ENCODE peak calls at places on chromosomes 12 and 14, in nine cellular contexts. One of them, this sample, is unnamed.

GRCh38 chr12:10268037-10268436 is 39.6 kb upstream of the KLRD1 start:
- DNase-seq in HEK293T: no peak
- DNase-seq in activated T-helper 1 cell treated with anti-CD3 and anti-CD28 coated beads, Interleukin-12 subunit alpha, Interleukin-12 subunit beta, Interleukin-2, Interleukin-4 antibody, amounts not matched to agents 30 ng/mL and 10 ng/mL and 1 ng/mL, durations not matched to agents 14 hours and 24 hours and 36 hours: no peak
- DNase-seq in activated T-cell treated with anti-CD3 and anti-CD28 coated beads, Interleukin-2, amount 50 U/mL, for 72 hours: no peak
- DNase-seq in stimulated activated CD8-positive, alpha-beta memory T cell treated with anti-CD3 and anti-CD28 coated beads, Interleukin-4, amount 100 ng/mL, for 1 hour: no peak
- DNase-seq in mucosa of gallbladder: no peak
- DNase-seq in ELF-1: no peak
- DNase-seq in GM20000: no peak
- DNase-seq in neural crest cell: no peak
- DNase-seq in this sample: no peak

GRCh38 chr14:99560946-99561683 is 42.9 kb downstream of the CCDC85C start:
- DNase-seq in mucosa of gallbladder: peak; percentile 80
- DNase-seq in activated T-cell treated with anti-CD3 and anti-CD28 coated beads, Interleukin-2, amount 50 U/mL, for 72 hours: no peak
- DNase-seq in stimulated activated CD8-positive, alpha-beta memory T cell treated with anti-CD3 and anti-CD28 coated beads, Interleukin-4, amount 100 ng/mL, for 1 hour: no peak
- DNase-seq in neural crest cell: no peak
- DNase-seq in activated T-helper 1 cell treated with anti-CD3 and anti-CD28 coated beads, Interleukin-12 subunit alpha, Interleukin-12 subunit beta, Interleukin-2, Interleukin-4 antibody, amounts not matched to agents 30 ng/mL and 10 ng/mL and 1 ng/mL, durations not matched to agents 14 hours and 24 hours and 36 hours: no peak
- DNase-seq in GM20000: no peak
- DNase-seq in HEK293T: no peak
- DNase-seq in ELF-1: no peak
- DNase-seq in this sample: no peak

GRCh38 chr12:70549340-70550179 is 87.7 kb downstream of the PTPRB start:
- DNase-seq in ELF-1: no peak
- DNase-seq in GM20000: no peak
- DNase-seq in HEK293T: no peak
- DNase-seq in neural crest cell: no peak
- DNase-seq in mucosa of gallbladder: no peak
- DNase-seq in stimulated activated CD8-positive, alpha-beta memory T cell treated with anti-CD3 and anti-CD28 coated beads, Interleukin-4, amount 100 ng/mL, for 1 hour: no peak
- DNase-seq in activated T-helper 1 cell treated with anti-CD3 and anti-CD28 coated beads, Interleukin-12 subunit alpha, Interleukin-12 subunit beta, Interleukin-2, Interleukin-4 antibody, amounts not matched to agents 30 ng/mL and 10 ng/mL and 1 ng/mL, durations not matched to agents 14 hours and 24 hours and 36 hours: no peak
- DNase-seq in activated T-cell treated with anti-CD3 and anti-CD28 coated beads, Interleukin-2, amount 50 U/mL, for 72 hours: no peak
- DNase-seq in this sample: peak; percentile 51

GRCh38 chr14:97074860-97075259 is 277.7 kb downstream of the VRK1 start:
- DNase-seq in ELF-1: no peak
- DNase-seq in GM20000: peak; percentile 31
- DNase-seq in neural crest cell: no peak
- DNase-seq in activated T-helper 1 cell treated with anti-CD3 and anti-CD28 coated beads, Interleukin-12 subunit alpha, Interleukin-12 subunit beta, Interleukin-2, Interleukin-4 antibody, amounts not matched to agents 30 ng/mL and 10 ng/mL and 1 ng/mL, durations not matched to agents 14 hours and 24 hours and 36 hours: no peak
- DNase-seq in stimulated activated CD8-positive, alpha-beta memory T cell treated with anti-CD3 and anti-CD28 coated beads, Interleukin-4, amount 100 ng/mL, for 1 hour: no peak
- DNase-seq in HEK293T: no peak
- DNase-seq in activated T-cell treated with anti-CD3 and anti-CD28 coated beads, Interleukin-2, amount 50 U/mL, for 72 hours: no peak
- DNase-seq in mucosa of gallbladder: no peak
- DNase-seq in this sample: no peak

GRCh38 chr12:48084841-48085460 is 20.9 kb downstream of the SENP1 start:
- DNase-seq in stimulated activated CD8-positive, alpha-beta memory T cell treated with anti-CD3 and anti-CD28 coated beads, Interleukin-4, amount 100 ng/mL, for 1 hour: no peak
- DNase-seq in GM20000: no peak
- DNase-seq in HEK293T: no peak
- DNase-seq in mucosa of gallbladder: no peak
- DNase-seq in activated T-cell treated with anti-CD3 and anti-CD28 coated beads, Interleukin-2, amount 50 U/mL, for 72 hours: no peak
- DNase-seq in activated T-helper 1 cell treated with anti-CD3 and anti-CD28 coated beads, Interleukin-12 subunit alpha, Interleukin-12 subunit beta, Interleukin-2, Interleukin-4 antibody, amounts not matched to agents 30 ng/mL and 10 ng/mL and 1 ng/mL, durations not matched to agents 14 hours and 24 hours and 36 hours: no peak
- DNase-seq in neural crest cell: no peak
- DNase-seq in ELF-1: no peak
- DNase-seq in this sample: no peak

GRCh38 chr12:88958153-88958552 is 377.9 kb upstream of the KITLG start:
- DNase-seq in ELF-1: no peak
- DNase-seq in neural crest cell: no peak
- DNase-seq in stimulated activated CD8-positive, alpha-beta memory T cell treated with anti-CD3 and anti-CD28 coated beads, Interleukin-4, amount 100 ng/mL, for 1 hour: no peak
- DNase-seq in activated T-cell treated with anti-CD3 and anti-CD28 coated beads, Interleukin-2, amount 50 U/mL, for 72 hours: no peak
- DNase-seq in mucosa of gallbladder: no peak
- DNase-seq in HEK293T: no peak
- DNase-seq in GM20000: no peak
- DNase-seq in activated T-helper 1 cell treated with anti-CD3 and anti-CD28 coated beads, Interleukin-12 subunit alpha, Interleukin-12 subunit beta, Interleukin-2, Interleukin-4 antibody, amounts not matched to agents 30 ng/mL and 10 ng/mL and 1 ng/mL, durations not matched to agents 14 hours and 24 hours and 36 hours: no peak
- DNase-seq in this sample: no peak

GRCh38 chr12:27187697-27188096 is 56.4 kb upstream of the STK38L start:
- DNase-seq in activated T-cell treated with anti-CD3 and anti-CD28 coated beads, Interleukin-2, amount 50 U/mL, for 72 hours: no peak
- DNase-seq in GM20000: no peak
- DNase-seq in neural crest cell: no peak
- DNase-seq in stimulated activated CD8-positive, alpha-beta memory T cell treated with anti-CD3 and anti-CD28 coated beads, Interleukin-4, amount 100 ng/mL, for 1 hour: no peak
- DNase-seq in activated T-helper 1 cell treated with anti-CD3 and anti-CD28 coated beads, Interleukin-12 subunit alpha, Interleukin-12 subunit beta, Interleukin-2, Interleukin-4 antibody, amounts not matched to agents 30 ng/mL and 10 ng/mL and 1 ng/mL, durations not matched to agents 14 hours and 24 hours and 36 hours: no peak
- DNase-seq in HEK293T: no peak
- DNase-seq in mucosa of gallbladder: no peak
- DNase-seq in ELF-1: no peak
- DNase-seq in this sample: no peak

GRCh38 chr14:43360239-43360638 is 1146.8 kb downstream of the FSCB start:
- DNase-seq in stimulated activated CD8-positive, alpha-beta memory T cell treated with anti-CD3 and anti-CD28 coated beads, Interleukin-4, amount 100 ng/mL, for 1 hour: no peak
- DNase-seq in mucosa of gallbladder: no peak
- DNase-seq in GM20000: no peak
- DNase-seq in activated T-cell treated with anti-CD3 and anti-CD28 coated beads, Interleukin-2, amount 50 U/mL, for 72 hours: no peak
- DNase-seq in HEK293T: no peak
- DNase-seq in ELF-1: peak; percentile 13
- DNase-seq in activated T-helper 1 cell treated with anti-CD3 and anti-CD28 coated beads, Interleukin-12 subunit alpha, Interleukin-12 subunit beta, Interleukin-2, Interleukin-4 antibody, amounts not matched to agents 30 ng/mL and 10 ng/mL and 1 ng/mL, durations not matched to agents 14 hours and 24 hours and 36 hours: no peak
- DNase-seq in neural crest cell: no peak
- DNase-seq in this sample: no peak

GRCh38 chr12:92253301-92253700 is 107.7 kb upstream of the BTG1 start:
- DNase-seq in HEK293T: no peak
- DNase-seq in ELF-1: no peak
- DNase-seq in GM20000: no peak
- DNase-seq in activated T-cell treated with anti-CD3 and anti-CD28 coated beads, Interleukin-2, amount 50 U/mL, for 72 hours: no peak
- DNase-seq in stimulated activated CD8-positive, alpha-beta memory T cell treated with anti-CD3 and anti-CD28 coated beads, Interleukin-4, amount 100 ng/mL, for 1 hour: no peak
- DNase-seq in activated T-helper 1 cell treated with anti-CD3 and anti-CD28 coated beads, Interleukin-12 subunit alpha, Interleukin-12 subunit beta, Interleukin-2, Interleukin-4 antibody, amounts not matched to agents 30 ng/mL and 10 ng/mL and 1 ng/mL, durations not matched to agents 14 hours and 24 hours and 36 hours: no peak
- DNase-seq in mucosa of gallbladder: no peak
- DNase-seq in neural crest cell: no peak
- DNase-seq in this sample: no peak

GRCh38 chr12:131897276-131897675 is 2.9 kb downstream of the ULK1 start:
- DNase-seq in GM20000: no peak
- DNase-seq in mucosa of gallbladder: no peak
- DNase-seq in stimulated activated CD8-positive, alpha-beta memory T cell treated with anti-CD3 and anti-CD28 coated beads, Interleukin-4, amount 100 ng/mL, for 1 hour: no peak
- DNase-seq in activated T-helper 1 cell treated with anti-CD3 and anti-CD28 coated beads, Interleukin-12 subunit alpha, Interleukin-12 subunit beta, Interleukin-2, Interleukin-4 antibody, amounts not matched to agents 30 ng/mL and 10 ng/mL and 1 ng/mL, durations not matched to agents 14 hours and 24 hours and 36 hours: no peak
- DNase-seq in neural crest cell: no peak
- DNase-seq in ELF-1: no peak
- DNase-seq in HEK293T: no peak
- DNase-seq in activated T-cell treated with anti-CD3 and anti-CD28 coated beads, Interleukin-2, amount 50 U/mL, for 72 hours: no peak
- DNase-seq in this sample: no peak

GRCh38 chr14:89429206-89430091 is 12.4 kb upstream of the FOXN3 start:
- DNase-seq in GM20000: no peak
- DNase-seq in stimulated activated CD8-positive, alpha-beta memory T cell treated with anti-CD3 and anti-CD28 coated beads, Interleukin-4, amount 100 ng/mL, for 1 hour: no peak
- DNase-seq in HEK293T: no peak
- DNase-seq in activated T-helper 1 cell treated with anti-CD3 and anti-CD28 coated beads, Interleukin-12 subunit alpha, Interleukin-12 subunit beta, Interleukin-2, Interleukin-4 antibody, amounts not matched to agents 30 ng/mL and 10 ng/mL and 1 ng/mL, durations not matched to agents 14 hours and 24 hours and 36 hours: no peak
- DNase-seq in neural crest cell: no peak
- DNase-seq in ELF-1: no peak
- DNase-seq in activated T-cell treated with anti-CD3 and anti-CD28 coated beads, Interleukin-2, amount 50 U/mL, for 72 hours: peak; percentile 79
- DNase-seq in mucosa of gallbladder: no peak
- DNase-seq in this sample: no peak

GRCh38 chr14:91336093-91336450 is 81.5 kb downstream of the CCDC88C start:
- DNase-seq in HEK293T: no peak
- DNase-seq in stimulated activated CD8-positive, alpha-beta memory T cell treated with anti-CD3 and anti-CD28 coated beads, Interleukin-4, amount 100 ng/mL, for 1 hour: no peak
- DNase-seq in mucosa of gallbladder: no peak
- DNase-seq in neural crest cell: no peak
- DNase-seq in activated T-helper 1 cell treated with anti-CD3 and anti-CD28 coated beads, Interleukin-12 subunit alpha, Interleukin-12 subunit beta, Interleukin-2, Interleukin-4 antibody, amounts not matched to agents 30 ng/mL and 10 ng/mL and 1 ng/mL, durations not matched to agents 14 hours and 24 hours and 36 hours: no peak
- DNase-seq in ELF-1: no peak
- DNase-seq in GM20000: no peak
- DNase-seq in activated T-cell treated with anti-CD3 and anti-CD28 coated beads, Interleukin-2, amount 50 U/mL, for 72 hours: no peak
- DNase-seq in this sample: no peak

GRCh38 chr14:61260939-61261776 is 20.0 kb downstream of the TMEM30B start:
- DNase-seq in neural crest cell: no peak
- DNase-seq in ELF-1: no peak
- DNase-seq in mucosa of gallbladder: no peak
- DNase-seq in HEK293T: no peak
- DNase-seq in stimulated activated CD8-positive, alpha-beta memory T cell treated with anti-CD3 and anti-CD28 coated beads, Interleukin-4, amount 100 ng/mL, for 1 hour: no peak
- DNase-seq in activated T-cell treated with anti-CD3 and anti-CD28 coated beads, Interleukin-2, amount 50 U/mL, for 72 hours: peak; percentile 7
- DNase-seq in GM20000: no peak
- DNase-seq in activated T-helper 1 cell treated with anti-CD3 and anti-CD28 coated beads, Interleukin-12 subunit alpha, Interleukin-12 subunit beta, Interleukin-2, Interleukin-4 antibody, amounts not matched to agents 30 ng/mL and 10 ng/mL and 1 ng/mL, durations not matched to agents 14 hours and 24 hours and 36 hours: no peak
- DNase-seq in this sample: peak; percentile 94

GRCh38 chr12:1565172-1565571 is 29.2 kb downstream of the FBXL14 start:
- DNase-seq in activated T-helper 1 cell treated with anti-CD3 and anti-CD28 coated beads, Interleukin-12 subunit alpha, Interleukin-12 subunit beta, Interleukin-2, Interleukin-4 antibody, amounts not matched to agents 30 ng/mL and 10 ng/mL and 1 ng/mL, durations not matched to agents 14 hours and 24 hours and 36 hours: no peak
- DNase-seq in mucosa of gallbladder: no peak
- DNase-seq in GM20000: no peak
- DNase-seq in ELF-1: no peak
- DNase-seq in HEK293T: no peak
- DNase-seq in neural crest cell: no peak
- DNase-seq in stimulated activated CD8-positive, alpha-beta memory T cell treated with anti-CD3 and anti-CD28 coated beads, Interleukin-4, amount 100 ng/mL, for 1 hour: no peak
- DNase-seq in activated T-cell treated with anti-CD3 and anti-CD28 coated beads, Interleukin-2, amount 50 U/mL, for 72 hours: no peak
- DNase-seq in this sample: no peak

GRCh38 chr14:103662591-103662990 is 33.6 kb downstream of the KLC1 start:
- DNase-seq in GM20000: no peak
- DNase-seq in mucosa of gallbladder: no peak
- DNase-seq in ELF-1: no peak
- DNase-seq in stimulated activated CD8-positive, alpha-beta memory T cell treated with anti-CD3 and anti-CD28 coated beads, Interleukin-4, amount 100 ng/mL, for 1 hour: no peak
- DNase-seq in activated T-helper 1 cell treated with anti-CD3 and anti-CD28 coated beads, Interleukin-12 subunit alpha, Interleukin-12 subunit beta, Interleukin-2, Interleukin-4 antibody, amounts not matched to agents 30 ng/mL and 10 ng/mL and 1 ng/mL, durations not matched to agents 14 hours and 24 hours and 36 hours: no peak
- DNase-seq in neural crest cell: no peak
- DNase-seq in activated T-cell treated with anti-CD3 and anti-CD28 coated beads, Interleukin-2, amount 50 U/mL, for 72 hours: no peak
- DNase-seq in HEK293T: no peak
- DNase-seq in this sample: no peak

GRCh38 chr12:107079172-107080011 is 14.0 kb downstream of the CRY1 start:
- DNase-seq in ELF-1: no peak
- DNase-seq in neural crest cell: no peak
- DNase-seq in GM20000: no peak
- DNase-seq in activated T-helper 1 cell treated with anti-CD3 and anti-CD28 coated beads, Interleukin-12 subunit alpha, Interleukin-12 subunit beta, Interleukin-2, Interleukin-4 antibody, amounts not matched to agents 30 ng/mL and 10 ng/mL and 1 ng/mL, durations not matched to agents 14 hours and 24 hours and 36 hours: no peak
- DNase-seq in HEK293T: peak; percentile 21
- DNase-seq in activated T-cell treated with anti-CD3 and anti-CD28 coated beads, Interleukin-2, amount 50 U/mL, for 72 hours: no peak
- DNase-seq in mucosa of gallbladder: no peak
- DNase-seq in stimulated activated CD8-positive, alpha-beta memory T cell treated with anti-CD3 and anti-CD28 coated beads, Interleukin-4, amount 100 ng/mL, for 1 hour: no peak
- DNase-seq in this sample: peak; percentile 64

GRCh38 chr12:126726481-126727217 is 1540.3 kb upstream of the TMEM132C start:
- DNase-seq in ELF-1: no peak
- DNase-seq in activated T-cell treated with anti-CD3 and anti-CD28 coated beads, Interleukin-2, amount 50 U/mL, for 72 hours: no peak
- DNase-seq in neural crest cell: no peak
- DNase-seq in stimulated activated CD8-positive, alpha-beta memory T cell treated with anti-CD3 and anti-CD28 coated beads, Interleukin-4, amount 100 ng/mL, for 1 hour: no peak
- DNase-seq in mucosa of gallbladder: no peak
- DNase-seq in activated T-helper 1 cell treated with anti-CD3 and anti-CD28 coated beads, Interleukin-12 subunit alpha, Interleukin-12 subunit beta, Interleukin-2, Interleukin-4 antibody, amounts not matched to agents 30 ng/mL and 10 ng/mL and 1 ng/mL, durations not matched to agents 14 hours and 24 hours and 36 hours: no peak
- DNase-seq in GM20000: no peak
- DNase-seq in HEK293T: no peak
- DNase-seq in this sample: no peak

GRCh38 chr12:47442310-47442709 is 263.5 kb downstream of the RPAP3 start:
- DNase-seq in ELF-1: no peak
- DNase-seq in activated T-cell treated with anti-CD3 and anti-CD28 coated beads, Interleukin-2, amount 50 U/mL, for 72 hours: no peak
- DNase-seq in stimulated activated CD8-positive, alpha-beta memory T cell treated with anti-CD3 and anti-CD28 coated beads, Interleukin-4, amount 100 ng/mL, for 1 hour: no peak
- DNase-seq in mucosa of gallbladder: no peak
- DNase-seq in activated T-helper 1 cell treated with anti-CD3 and anti-CD28 coated beads, Interleukin-12 subunit alpha, Interleukin-12 subunit beta, Interleukin-2, Interleukin-4 antibody, amounts not matched to agents 30 ng/mL and 10 ng/mL and 1 ng/mL, durations not matched to agents 14 hours and 24 hours and 36 hours: no peak
- DNase-seq in GM20000: no peak
- DNase-seq in HEK293T: no peak
- DNase-seq in neural crest cell: no peak
- DNase-seq in this sample: no peak

GRCh38 chr14:52013984-52014600 is 24.7 kb downstream of the RTRAF start:
- DNase-seq in activated T-cell treated with anti-CD3 and anti-CD28 coated beads, Interleukin-2, amount 50 U/mL, for 72 hours: no peak
- DNase-seq in activated T-helper 1 cell treated with anti-CD3 and anti-CD28 coated beads, Interleukin-12 subunit alpha, Interleukin-12 subunit beta, Interleukin-2, Interleukin-4 antibody, amounts not matched to agents 30 ng/mL and 10 ng/mL and 1 ng/mL, durations not matched to agents 14 hours and 24 hours and 36 hours: no peak
- DNase-seq in mucosa of gallbladder: no peak
- DNase-seq in stimulated activated CD8-positive, alpha-beta memory T cell treated with anti-CD3 and anti-CD28 coated beads, Interleukin-4, amount 100 ng/mL, for 1 hour: no peak
- DNase-seq in GM20000: no peak
- DNase-seq in ELF-1: peak; percentile 50
- DNase-seq in HEK293T: peak; percentile 44
- DNase-seq in neural crest cell: peak; percentile 54
- DNase-seq in this sample: no peak

GRCh38 chr14:65095633-65096205 is 6.6 kb downstream of the MAX start:
- DNase-seq in mucosa of gallbladder: peak; percentile 54
- DNase-seq in stimulated activated CD8-positive, alpha-beta memory T cell treated with anti-CD3 and anti-CD28 coated beads, Interleukin-4, amount 100 ng/mL, for 1 hour: no peak
- DNase-seq in neural crest cell: no peak
- DNase-seq in ELF-1: no peak
- DNase-seq in activated T-cell treated with anti-CD3 and anti-CD28 coated beads, Interleukin-2, amount 50 U/mL, for 72 hours: no peak
- DNase-seq in HEK293T: no peak
- DNase-seq in activated T-helper 1 cell treated with anti-CD3 and anti-CD28 coated beads, Interleukin-12 subunit alpha, Interleukin-12 subunit beta, Interleukin-2, Interleukin-4 antibody, amounts not matched to agents 30 ng/mL and 10 ng/mL and 1 ng/mL, durations not matched to agents 14 hours and 24 hours and 36 hours: no peak
- DNase-seq in GM20000: no peak
- DNase-seq in this sample: peak; percentile 78

GRCh38 chr12:64273527-64274403 is 51.7 kb upstream of the KICS2 start:
- DNase-seq in ELF-1: peak; percentile 70
- DNase-seq in stimulated activated CD8-positive, alpha-beta memory T cell treated with anti-CD3 and anti-CD28 coated beads, Interleukin-4, amount 100 ng/mL, for 1 hour: no peak
- DNase-seq in neural crest cell: peak; percentile 5
- DNase-seq in GM20000: peak; percentile 25
- DNase-seq in activated T-cell treated with anti-CD3 and anti-CD28 coated beads, Interleukin-2, amount 50 U/mL, for 72 hours: no peak
- DNase-seq in mucosa of gallbladder: no peak
- DNase-seq in HEK293T: peak; percentile 49
- DNase-seq in activated T-helper 1 cell treated with anti-CD3 and anti-CD28 coated beads, Interleukin-12 subunit alpha, Interleukin-12 subunit beta, Interleukin-2, Interleukin-4 antibody, amounts not matched to agents 30 ng/mL and 10 ng/mL and 1 ng/mL, durations not matched to agents 14 hours and 24 hours and 36 hours: no peak
- DNase-seq in this sample: peak; percentile 36

GRCh38 chr12:70661762-70662161 is 24.5 kb upstream of the PTPRB start:
- DNase-seq in GM20000: peak; percentile 7
- DNase-seq in stimulated activated CD8-positive, alpha-beta memory T cell treated with anti-CD3 and anti-CD28 coated beads, Interleukin-4, amount 100 ng/mL, for 1 hour: no peak
- DNase-seq in activated T-helper 1 cell treated with anti-CD3 and anti-CD28 coated beads, Interleukin-12 subunit alpha, Interleukin-12 subunit beta, Interleukin-2, Interleukin-4 antibody, amounts not matched to agents 30 ng/mL and 10 ng/mL and 1 ng/mL, durations not matched to agents 14 hours and 24 hours and 36 hours: no peak
- DNase-seq in ELF-1: no peak
- DNase-seq in HEK293T: no peak
- DNase-seq in mucosa of gallbladder: no peak
- DNase-seq in neural crest cell: no peak
- DNase-seq in activated T-cell treated with anti-CD3 and anti-CD28 coated beads, Interleukin-2, amount 50 U/mL, for 72 hours: no peak
- DNase-seq in this sample: peak; percentile 49

GRCh38 chr14:101179691-101180211 is 276.2 kb upstream of the RTL1 start:
- DNase-seq in neural crest cell: no peak
- DNase-seq in mucosa of gallbladder: no peak
- DNase-seq in HEK293T: no peak
- DNase-seq in ELF-1: no peak
- DNase-seq in activated T-cell treated with anti-CD3 and anti-CD28 coated beads, Interleukin-2, amount 50 U/mL, for 72 hours: no peak
- DNase-seq in activated T-helper 1 cell treated with anti-CD3 and anti-CD28 coated beads, Interleukin-12 subunit alpha, Interleukin-12 subunit beta, Interleukin-2, Interleukin-4 antibody, amounts not matched to agents 30 ng/mL and 10 ng/mL and 1 ng/mL, durations not matched to agents 14 hours and 24 hours and 36 hours: no peak
- DNase-seq in stimulated activated CD8-positive, alpha-beta memory T cell treated with anti-CD3 and anti-CD28 coated beads, Interleukin-4, amount 100 ng/mL, for 1 hour: no peak
- DNase-seq in GM20000: no peak
- DNase-seq in this sample: no peak